ENCODE peak calls at places on chromosomes 16 and 17, in eight cellular contexts. M is HCT116, N is hepatocyte, S is neural progenitor cell, U is GM23248, E is PC-3, V is GM23338, Z is SK-N-SH. G is an unnamed sample. For H4K20me1, the result is how much of the 10 kb centered on the place peaks cover.

GRCh38 chr16:9885457-9885856 is 296.8 kb downstream of the GRIN2A start:
- DNase-seq in M (no peak), N (no peak), S (peak), U (no peak), E (no peak), V (peak), Z (no peak), G (no peak)

GRCh38 chr17:75970011-75970523 is 8.9 kb downstream of the ACOX1 start:
- DNase-seq in M (no peak), N (no peak), S (no peak), U (peak), E (peak), V (no peak), Z (peak), G (no peak)

GRCh38 chr17:45964634-45965033 is 34.4 kb upstream of the STH start:
- DNase-seq in M (no peak), N (no peak), S (no peak), U (no peak), E (no peak), V (no peak), Z (no peak), G (no peak)

GRCh38 chr17:73069846-73070245 is 22.6 kb downstream of the SLC39A11 start:
- DNase-seq in M (no peak), N (no peak), S (no peak), U (no peak), E (no peak), V (no peak), Z (no peak), G (no peak)

GRCh38 chr16:77599793-77600415 is 122.4 kb upstream of the NUDT7 start:
- DNase-seq in M (peak), N (peak), S (peak), U (peak), E (peak), V (peak), Z (peak), G (peak)

GRCh38 chr16:72856797-72857196 is 191.1 kb downstream of the ZFHX3 start:
- DNase-seq in M (no peak), N (peak), S (peak), U (peak), E (peak), V (peak), Z (peak), G (no peak)

GRCh38 chr17:6623941-6624340 is 16.6 kb downstream of the KIAA0753 start:
- DNase-seq in M (no peak), N (no peak), S (no peak), U (peak), E (no peak), V (no peak), Z (no peak), G (no peak)

GRCh38 chr17:20174588-20175265 is 165.6 kb downstream of the SPECC1 start:
- DNase-seq in M (peak), N (no peak), S (no peak), U (peak), E (peak), V (no peak), Z (no peak), G (no peak)

GRCh38 chr17:16470302-16470701 is 21.7 kb downstream of the LRRC75A start:
- DNase-seq in M (no peak), N (no peak), S (no peak), U (no peak), E (no peak), V (no peak), Z (peak), G (no peak)

GRCh38 chr17:79945591-79946255 is 89.9 kb downstream of the TBC1D16 start:
- DNase-seq in M (no peak), N (no peak), S (no peak), U (no peak), E (no peak), V (no peak), Z (peak), G (no peak)

GRCh38 chr16:48413291-48413690 is 28.1 kb upstream of the SIAH1 start:
- DNase-seq in M (no peak), N (no peak), S (no peak), U (no peak), E (no peak), V (no peak), Z (no peak), G (no peak)

GRCh38 chr16:82524939-82525338 is 101.8 kb upstream of the CDH13 start:
- DNase-seq in M (no peak), N (no peak), S (no peak), U (no peak), E (no peak), V (no peak), Z (no peak), G (no peak)

GRCh38 chr16:10827691-10828341 is 9.2 kb upstream of the TVP23A start:
- DNase-seq in M (no peak), N (peak), S (no peak), U (peak), E (peak), V (no peak), Z (no peak), G (no peak)

GRCh38 chr17:77208217-77208808 is 67.5 kb downstream of the SEC14L1 start:
- DNase-seq in M (no peak), N (peak), S (peak), U (peak), E (no peak), V (peak), Z (no peak), G (peak)

GRCh38 chr17:48194097-48194550 is 86.6 kb downstream of the SNX11 start:
- DNase-seq in M (peak), N (no peak), S (no peak), U (peak), E (peak), V (no peak), Z (no peak), G (no peak)

GRCh38 chr17:3974980-3975379 is 10.7 kb upstream of the ATP2A3 start:
- DNase-seq in M (no peak), N (no peak), S (no peak), U (no peak), E (no peak), V (no peak), Z (no peak), G (no peak)

GRCh38 chr17:12053552-12053951 is 32.9 kb downstream of the MAP2K4 start:
- DNase-seq in M (no peak), N (no peak), S (no peak), U (no peak), E (no peak), V (peak), Z (no peak), G (no peak)

GRCh38 chr16:117381-118365 is 20.8 kb downstream of the NPRL3 start:
- DNase-seq in M (peak), N (peak), S (peak), U (peak), E (peak), V (peak), Z (peak), G (peak)

GRCh38 chr17:18219016-18219415 is 6.4 kb upstream of the LLGL1 start:
- DNase-seq in M (no peak), N (no peak), S (no peak), U (peak), E (no peak), V (no peak), Z (no peak), G (no peak)

GRCh38 chr16:84965428-84966149 is 45.7 kb downstream of the ZDHHC7 start:
- DNase-seq in M (no peak), N (no peak), S (no peak), U (no peak), E (no peak), V (no peak), Z (no peak), G (no peak)

GRCh38 chr17:1956134-1956533 is 69.0 kb downstream of the RTN4RL1 start:
- DNase-seq in M (no peak), N (no peak), S (no peak), U (no peak), E (no peak), V (no peak), Z (no peak), G (no peak)

GRCh38 chr17:72498671-72499210 is 377.9 kb downstream of the SOX9 start:
- DNase-seq in M (no peak), N (no peak), S (no peak), U (no peak), E (peak), V (no peak), Z (no peak), G (no peak)

GRCh38 chr16:3182608-3183444 is 5.2 kb upstream of the OR1F1 start:
- DNase-seq in M (no peak), N (no peak), S (peak), U (peak), E (peak), V (peak), Z (peak), G (no peak)

GRCh38 chr17:60229189-60229802 is 79.5 kb downstream of the CA4 start:
- DNase-seq in M (peak), N (no peak), S (no peak), U (peak), E (peak), V (no peak), Z (no peak), G (peak)

GRCh38 chr17:40092581-40092980 is 7.8 kb downstream of the NR1D1 start:
- DNase-seq in M (no peak), N (no peak), S (no peak), U (peak), E (no peak), V (no peak), Z (no peak), G (no peak)

GRCh38 chr17:8071496-8071895 is 16.0 kb downstream of the ALOX12B start:
- DNase-seq in M (no peak), N (no peak), S (no peak), U (no peak), E (no peak), V (no peak), Z (no peak), G (no peak)

GRCh38 chr16:27434141-27435051 is 32.4 kb downstream of the IL21R start:
- DNase-seq in M (no peak), N (no peak), S (no peak), U (no peak), E (no peak), V (no peak), Z (no peak), G (no peak)

GRCh38 chr16:27439273-27440018 is 37.5 kb downstream of the IL21R start:
- DNase-seq in M (no peak), N (no peak), S (no peak), U (no peak), E (no peak), V (no peak), Z (peak), G (no peak)

GRCh38 chr16:27437946-27438345 is 36.0 kb downstream of the IL21R start:
- DNase-seq in M (no peak), N (no peak), S (no peak), U (no peak), E (no peak), V (no peak), Z (peak), G (no peak)

GRCh38 chr16:27436065-27436464 is 34.1 kb downstream of the IL21R start:
- DNase-seq in M (no peak), N (no peak), S (no peak), U (no peak), E (no peak), V (no peak), Z (no peak), G (no peak)

DNA sequence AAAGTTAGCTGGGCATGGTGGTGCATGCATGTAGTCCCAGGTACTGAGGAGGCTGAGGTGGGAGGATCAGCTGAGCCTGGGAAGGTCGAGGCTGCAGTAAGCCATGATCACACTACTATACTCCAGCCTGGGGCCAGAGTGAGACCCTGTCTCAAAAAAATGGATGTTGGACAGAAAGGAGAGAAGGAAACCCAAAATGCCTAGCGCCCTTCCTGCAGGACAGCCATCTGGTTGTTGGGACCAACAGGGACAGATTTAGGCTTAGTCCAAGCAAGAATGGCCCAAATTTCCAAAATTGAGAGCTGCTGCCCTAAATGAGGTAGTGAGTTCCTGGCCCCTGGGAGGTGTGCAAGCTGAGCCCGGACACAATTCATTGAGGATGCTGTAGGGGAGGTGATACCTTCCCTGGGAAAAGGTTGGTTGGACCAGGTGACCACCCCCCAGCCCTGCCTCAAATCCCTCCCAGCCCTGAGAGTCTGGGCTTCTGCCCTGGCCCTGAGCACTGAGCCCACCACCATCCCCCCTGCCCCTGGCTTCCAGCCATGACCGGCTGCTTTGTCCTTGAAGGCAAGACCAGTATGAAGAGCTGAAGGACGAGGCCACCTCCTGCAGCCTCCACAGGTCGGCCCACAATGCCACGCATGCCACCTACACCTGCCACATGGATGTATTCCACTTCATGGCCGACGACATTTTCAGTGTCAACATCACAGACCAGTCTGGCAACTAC is 35.1 kb downstream of the IL21R start:
- DNase-seq in M (no peak), N (no peak), S (no peak), U (no peak), E (no peak), V (no peak), Z (peak), G (no peak)
- TF ChIP-seq EZH2phosphoT487 in M (no peak), N (no peak), S (no peak), U (no peak), E (no peak), V (no peak), Z (no peak), G (no peak)

GRCh38 chr17:78417531-78417909 is 39.1 kb downstream of the PGS1 start:
- DNase-seq in M (no peak), N (no peak), S (no peak), U (no peak), E (no peak), V (no peak), Z (no peak), G (no peak)
- H4K20me1 ChIP-seq in M (under half), N (under half), S (under half), U (under half), E (under half), V (under half), Z (under half), G (under half)

GRCh38 chr17:29112780-29113295 is 67.4 kb downstream of the MYO18A start:
- DNase-seq in M (no peak), N (no peak), S (no peak), U (peak), E (no peak), V (no peak), Z (no peak), G (no peak)
- TF ChIP-seq EZH2phosphoT487 in M (no peak), N (no peak), S (no peak), U (no peak), E (no peak), V (no peak), Z (no peak), G (no peak)

GRCh38 chr17:57104461-57105175 is 19.6 kb downstream of the AKAP1 start:
- DNase-seq in M (no peak), N (no peak), S (no peak), U (peak), E (peak), V (no peak), Z (no peak), G (no peak)
- H4K20me1 ChIP-seq in M (under half), N (under half), S (under half), U (under half), E (under half), V (under half), Z (under half), G (under half)

DNA sequence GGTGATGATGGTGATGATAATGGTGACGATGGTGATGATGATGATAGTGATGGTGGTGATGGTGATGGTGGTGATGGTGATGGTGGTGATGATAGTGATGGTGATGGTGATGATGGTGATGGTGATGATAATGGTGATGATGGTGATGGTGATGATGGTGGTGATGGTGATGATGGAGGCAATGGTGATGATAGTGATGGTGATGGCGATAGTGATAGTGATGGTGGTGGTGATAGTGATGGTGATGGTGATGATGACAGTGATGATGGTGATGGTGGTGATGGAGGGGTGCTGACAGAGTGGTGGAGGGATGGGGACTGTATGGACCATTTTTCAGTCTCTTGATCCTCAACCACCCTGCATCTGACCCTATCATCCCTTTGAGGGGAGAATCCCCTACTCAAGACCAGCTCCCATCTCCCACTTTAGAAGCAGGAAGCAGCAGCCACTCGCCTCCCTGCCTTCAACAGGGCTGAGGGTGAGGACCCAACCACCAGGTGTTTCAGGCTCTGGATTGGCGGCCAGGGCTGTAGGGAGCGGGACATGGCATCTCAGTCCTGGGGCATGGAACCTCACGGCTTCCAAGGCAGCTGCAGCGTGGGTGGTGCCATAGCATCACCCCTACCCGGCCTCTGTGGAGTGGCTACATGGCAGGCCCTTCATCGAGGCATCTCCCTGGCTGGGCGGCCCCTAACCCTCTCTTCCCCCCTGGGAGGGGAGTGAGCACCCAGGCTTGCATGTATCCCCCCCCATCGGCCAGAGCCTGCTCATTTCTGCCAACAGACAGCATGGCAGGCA is 4.5 kb downstream of the FSCN2 start:
- DNase-seq in M (no peak), N (no peak), S (no peak), U (no peak), E (no peak), V (no peak), Z (no peak), G (no peak)
- TF ChIP-seq EZH2phosphoT487 in M (no peak), N (no peak), S (no peak), U (no peak), E (no peak), V (no peak), Z (no peak), G (no peak)

DNA sequence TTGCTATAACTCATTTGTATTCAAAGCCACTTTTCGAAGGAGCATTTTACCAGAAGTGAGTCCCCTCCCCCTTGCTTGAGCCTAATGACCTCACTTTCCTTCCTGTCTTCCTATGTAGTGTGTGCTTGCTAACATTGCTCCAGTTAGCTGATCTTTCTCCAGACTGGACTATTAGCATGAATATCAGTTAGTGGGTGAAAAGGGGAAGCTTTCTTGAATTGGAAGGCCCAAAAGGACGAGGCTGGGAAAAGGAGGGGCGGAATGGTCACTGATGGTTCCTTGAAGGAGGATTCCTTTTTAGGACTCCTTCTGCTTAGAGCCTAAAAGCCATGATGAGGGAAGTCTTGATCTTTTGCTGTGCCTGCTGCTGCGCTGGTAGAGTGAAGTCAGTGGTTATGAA is 11.9 kb downstream of the MAP3K3 start:
- DNase-seq in M (no peak), N (no peak), S (peak), U (no peak), E (no peak), V (peak), Z (no peak), G (no peak)
- H4K20me1 ChIP-seq in M (under half), N (under half), S (under half), U (under half), E (under half), V (under half), Z (under half), G (under half)